ENCODE peak calls at places on chromosomes 4 and X, in five cellular contexts. J is HepG2, Y is A549, U is transverse colon, G is tibial nerve. F is an unnamed sample.

GRCh38 chrX:119003462-119003861 is 29.0 kb downstream of the LONRF3 start:
- DNase-seq in J (no peak), Y (no peak), U (no peak), G (no peak), F (no peak)

GRCh38 chrX:79159800-79160199 is 15.3 kb downstream of the GPR174 start:
- DNase-seq in J (no peak), Y (no peak), U (no peak), G (no peak), F (no peak)

GRCh38 chr4:84418032-84418709 is 80.9 kb downstream of the NKX6-1 start:
- DNase-seq in J (no peak), Y (no peak), U (peak), G (no peak), F (no peak)

GRCh38 chr4:147786031-147786430 is 54.1 kb downstream of the ARHGAP10 start:
- DNase-seq in J (no peak), Y (no peak), U (no peak), G (no peak), F (no peak)

GRCh38 chr4:99087887-99088484 is 602 bp downstream of the ADH5 start:
- DNase-seq in J (peak), Y (peak), U (peak), G (peak), F (peak)

GRCh38 chr4:174207370-174207769 is 76.1 kb downstream of the FBXO8 start:
- DNase-seq in J (no peak), Y (no peak), U (no peak), G (no peak), F (no peak)

GRCh38 chr4:72302981-72303704 is 265.9 kb downstream of the ADAMTS3 start:
- DNase-seq in J (peak), Y (peak), U (peak), G (no peak), F (peak)

GRCh38 chrX:119687661-119688413 is 5.1 kb downstream of the SEPTIN6 start:
- DNase-seq in J (no peak), Y (no peak), U (no peak), G (no peak), F (no peak)

GRCh38 chrX:3639236-3639635 is 74.2 kb downstream of the PRKX start:
- DNase-seq in J (no peak), Y (no peak), U (no peak), G (no peak), F (no peak)

GRCh38 chrX:57607295-57608187 is 15.7 kb downstream of the ZXDB start:
- DNase-seq in J (no peak), Y (no peak), U (no peak), G (no peak), F (no peak)

GRCh38 chr4:100895572-100896197 is 377.9 kb upstream of the EMCN start:
- DNase-seq in J (no peak), Y (no peak), U (no peak), G (no peak), F (no peak)

GRCh38 chr4:3527914-3528876 is 4.0 kb downstream of the LRPAP1 start:
- DNase-seq in J (no peak), Y (no peak), U (no peak), G (no peak), F (no peak)

GRCh38 chr4:89755210-89755609 is 81.8 kb downstream of the SNCA start:
- DNase-seq in J (no peak), Y (no peak), U (no peak), G (no peak), F (no peak)

GRCh38 chrX:10555846-10556245 is 64.5 kb downstream of the MID1 start:
- DNase-seq in J (no peak), Y (no peak), U (no peak), G (no peak), F (no peak)

GRCh38 chrX:1778817-1779216 is 164.0 kb downstream of the ASMT start:
- DNase-seq in J (no peak), Y (peak), U (no peak), G (no peak), F (no peak)

GRCh38 chrX:154467556-154467955 is 9.5 kb downstream of the PLXNA3 start:
- DNase-seq in J (no peak), Y (no peak), U (no peak), G (no peak), F (no peak)

GRCh38 chr4:148315049-148315448 is 127.2 kb downstream of the NR3C2 start:
- DNase-seq in J (no peak), Y (no peak), U (no peak), G (no peak), F (no peak)

GRCh38 chr4:8863759-8864682 is 7.6 kb downstream of the HMX1 start:
- DNase-seq in J (no peak), Y (no peak), U (no peak), G (no peak), F (no peak)
- TF ChIP-seq EP300 in J (no peak), Y (no peak), U (no peak), G (no peak), F (no peak)

GRCh38 chrX:69318651-69319305 is 153.5 kb upstream of the PJA1 start:
- DNase-seq in J (no peak), Y (no peak), U (no peak), G (no peak), F (peak)

GRCh38 chrX:69314436-69315348 is 149.4 kb upstream of the PJA1 start:
- DNase-seq in J (no peak), Y (no peak), U (no peak), G (no peak), F (peak)

GRCh38 chrX:69320116-69320515 is 154.9 kb upstream of the PJA1 start:
- DNase-seq in J (no peak), Y (no peak), U (no peak), G (no peak), F (peak)

GRCh38 chrX:69319376-69319775 is 154.1 kb upstream of the PJA1 start:
- DNase-seq in J (no peak), Y (no peak), U (no peak), G (no peak), F (peak)

DNA sequence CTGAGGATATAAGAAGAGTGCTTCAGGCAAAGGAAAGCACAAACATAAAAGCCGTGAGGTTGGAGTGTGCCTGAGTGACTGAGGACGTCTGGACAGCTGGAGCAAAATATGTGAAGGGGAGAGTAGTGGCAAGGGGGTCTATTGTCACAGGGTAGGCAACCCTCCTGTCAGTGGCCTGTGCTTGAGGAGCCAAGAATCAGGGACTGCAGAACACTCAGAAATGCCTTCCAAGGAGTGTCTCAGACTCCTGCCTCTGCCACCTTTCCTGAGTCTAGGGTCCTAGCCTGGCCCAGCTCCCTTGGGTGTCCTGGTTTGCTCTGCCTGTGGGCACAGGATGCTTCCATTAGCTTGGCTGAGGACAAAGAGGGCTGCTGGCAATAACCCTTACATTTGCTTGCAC is 152.5 kb upstream of the PJA1 start:
- DNase-seq in J (no peak), Y (no peak), U (no peak), G (no peak), F (peak)
- TF ChIP-seq EP300 in J (no peak), Y (no peak), U (no peak), G (no peak), F (no peak)

GRCh38 chrX:39899876-39900787 is 197.6 kb downstream of the BCOR start:
- DNase-seq in J (no peak), Y (no peak), U (no peak), G (no peak), F (no peak)
- TF ChIP-seq EP300 in J (no peak), Y (no peak), U (no peak), G (no peak), F (no peak)

GRCh38 chr4:94459462-94460161 is 7.9 kb downstream of the PDLIM5 start:
- DNase-seq in J (peak), Y (no peak), U (no peak), G (no peak), F (no peak)
- TF ChIP-seq EP300 in J (no peak), Y (no peak), U (no peak), G (no peak), F (no peak)

DNA sequence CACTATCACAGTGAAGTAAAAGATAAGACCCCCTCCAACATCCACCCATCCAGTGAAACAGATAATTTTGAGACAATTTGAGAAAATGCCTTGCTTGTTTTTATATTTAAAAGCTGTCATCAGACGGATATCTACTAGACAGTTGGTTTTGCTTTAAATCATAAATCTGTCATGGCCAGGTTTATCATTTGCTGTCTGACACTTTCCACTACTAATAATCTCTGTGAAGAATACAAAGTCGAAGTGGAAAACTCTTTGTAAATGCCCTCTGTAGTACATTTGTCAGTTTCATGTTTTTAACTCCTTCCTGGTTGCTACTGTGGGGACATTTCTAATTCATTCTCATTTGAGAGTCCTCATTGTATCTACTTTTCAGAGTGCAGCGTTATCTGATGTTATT is 1606.2 kb upstream of the PCDH7 start:
- DNase-seq in J (no peak), Y (no peak), U (no peak), G (no peak), F (no peak)
- TF ChIP-seq EP300 in J (no peak), Y (no peak), U (no peak), G (no peak), F (no peak)

GRCh38 chr4:123327846-123328447 is 68.6 kb upstream of the SPRY1 start:
- DNase-seq in J (no peak), Y (no peak), U (no peak), G (no peak), F (no peak)
- TF ChIP-seq EP300 in J (no peak), Y (no peak), U (no peak), G (no peak), F (no peak)

GRCh38 chr4:913280-913618 is 18.9 kb downstream of the GAK start:
- DNase-seq in J (no peak), Y (no peak), U (no peak), G (no peak), F (no peak)
- TF ChIP-seq EP300 in J (no peak), Y (no peak), U (no peak), G (no peak), F (no peak)